ENCODE peak calls at places on chromosomes 12 and 14, in five cellular contexts. N is A549, B is SK-N-SH, Z is PC-3, F is HCT116. Q is an unnamed sample.

GRCh38 chr12:2177751-2178150 is 125.0 kb downstream of the CACNA1C start:
- DNase-seq in N (no peak), B (no peak), Z (no peak), F (no peak), Q (no peak)

GRCh38 chr12:121538699-121539061 is 42.1 kb downstream of the KDM2B start:
- DNase-seq in N (peak), B (no peak), Z (peak), F (peak), Q (no peak)

GRCh38 chr12:52865090-52865944 is 16.5 kb upstream of the KRT78 start:
- DNase-seq in N (peak), B (peak), Z (peak), F (peak), Q (peak)

GRCh38 chr12:98509063-98509462 is 6.3 kb upstream of the TMPO start:
- DNase-seq in N (no peak), B (no peak), Z (no peak), F (no peak), Q (no peak)

GRCh38 chr14:55843718-55844403 is 263.9 kb downstream of the KTN1 start:
- DNase-seq in N (no peak), B (no peak), Z (peak), F (no peak), Q (no peak)

GRCh38 chr12:80175307-80175930 is 76.1 kb downstream of the OTOGL start:
- DNase-seq in N (no peak), B (no peak), Z (peak), F (no peak), Q (no peak)

GRCh38 chr12:20423557-20423956 is 55.2 kb downstream of the PDE3A start:
- DNase-seq in N (no peak), B (no peak), Z (no peak), F (no peak), Q (no peak)

GRCh38 chr14:82710257-82710841 is 1176.7 kb upstream of the SEL1L start:
- DNase-seq in N (peak), B (peak), Z (peak), F (peak), Q (peak)

GRCh38 chr12:128356547-128356946 is 89.6 kb downstream of the TMEM132C start:
- DNase-seq in N (no peak), B (no peak), Z (no peak), F (no peak), Q (no peak)

GRCh38 chr12:25293596-25293995 is 42.9 kb upstream of the KRAS start:
- DNase-seq in N (no peak), B (no peak), Z (no peak), F (no peak), Q (no peak)

GRCh38 chr12:98868076-98868475 is 223.0 kb downstream of the APAF1 start:
- DNase-seq in N (no peak), B (no peak), Z (no peak), F (no peak), Q (no peak)

GRCh38 chr14:30620178-30620577 is 1.9 kb upstream of the SCFD1 start:
- DNase-seq in N (no peak), B (no peak), Z (peak), F (no peak), Q (no peak)

GRCh38 chr14:23605931-23606585 is 27.5 kb upstream of the JPH4 start:
- DNase-seq in N (no peak), B (no peak), Z (no peak), F (no peak), Q (no peak)

GRCh38 chr14:54922598-54922997 is 20.0 kb upstream of the GCH1 start:
- DNase-seq in N (no peak), B (peak), Z (no peak), F (no peak), Q (no peak)

GRCh38 chr14:94665121-94665520 is 52.9 kb downstream of the SERPINA3 start:
- DNase-seq in N (no peak), B (no peak), Z (no peak), F (no peak), Q (no peak)

GRCh38 chr12:57240926-57241555 is 9.9 kb downstream of the STAC3 start:
- DNase-seq in N (no peak), B (peak), Z (peak), F (no peak), Q (no peak)

GRCh38 chr12:132734206-132734605 is 23.6 kb downstream of the PGAM5 start:
- DNase-seq in N (no peak), B (peak), Z (no peak), F (no peak), Q (no peak)

GRCh38 chr12:75558262-75558661 is 46.9 kb upstream of the KRR1 start:
- DNase-seq in N (no peak), B (no peak), Z (no peak), F (no peak), Q (no peak)

GRCh38 chr12:31234955-31235867 is 90.7 kb downstream of the SINHCAF start:
- DNase-seq in N (peak), B (peak), Z (peak), F (peak), Q (peak)

GRCh38 chr14:74515891-74516412 is 22.4 kb downstream of the ISCA2 start:
- DNase-seq in N (no peak), B (no peak), Z (no peak), F (no peak), Q (no peak)

GRCh38 chr12:6267007-6267721 is 43.3 kb upstream of the PLEKHG6 start:
- DNase-seq in N (no peak), B (no peak), Z (peak), F (no peak), Q (no peak)

GRCh38 chr12:58668233-58668632 is 252.1 kb downstream of the LRIG3 start:
- DNase-seq in N (no peak), B (no peak), Z (no peak), F (no peak), Q (no peak)

GRCh38 chr14:59707778-59708635 is 131.4 kb upstream of the CCDC175 start:
- DNase-seq in N (no peak), B (peak), Z (peak), F (no peak), Q (no peak)

GRCh38 chr12:120241561-120242274 is 23.8 kb downstream of the PXN start:
- DNase-seq in N (no peak), B (no peak), Z (no peak), F (no peak), Q (no peak)

GRCh38 chr14:66043921-66044320 is 442.2 kb upstream of the CCDC196 start:
- DNase-seq in N (no peak), B (no peak), Z (no peak), F (no peak), Q (no peak)
- H3K4me2 ChIP-seq in N (no peak), B (no peak), Z (no peak), F (no peak), Q (no peak)

GRCh38 chr12:51264297-51264696 is 5.9 kb downstream of the SMAGP start:
- DNase-seq in N (no peak), B (no peak), Z (no peak), F (no peak), Q (no peak)

GRCh38 chr12:51270067-51270846 is at the start of gene SMAGP:
- DNase-seq in N (peak), B (peak), Z (peak), F (no peak), Q (peak)

GRCh38 chr12:51265024-51265423 is 5.2 kb downstream of the SMAGP start:
- DNase-seq in N (no peak), B (no peak), Z (no peak), F (no peak), Q (no peak)

GRCh38 chr12:51270847-51271518 is 768 bp upstream of the SMAGP start:
- DNase-seq in N (peak), B (no peak), Z (peak), F (peak), Q (no peak)

DNA sequence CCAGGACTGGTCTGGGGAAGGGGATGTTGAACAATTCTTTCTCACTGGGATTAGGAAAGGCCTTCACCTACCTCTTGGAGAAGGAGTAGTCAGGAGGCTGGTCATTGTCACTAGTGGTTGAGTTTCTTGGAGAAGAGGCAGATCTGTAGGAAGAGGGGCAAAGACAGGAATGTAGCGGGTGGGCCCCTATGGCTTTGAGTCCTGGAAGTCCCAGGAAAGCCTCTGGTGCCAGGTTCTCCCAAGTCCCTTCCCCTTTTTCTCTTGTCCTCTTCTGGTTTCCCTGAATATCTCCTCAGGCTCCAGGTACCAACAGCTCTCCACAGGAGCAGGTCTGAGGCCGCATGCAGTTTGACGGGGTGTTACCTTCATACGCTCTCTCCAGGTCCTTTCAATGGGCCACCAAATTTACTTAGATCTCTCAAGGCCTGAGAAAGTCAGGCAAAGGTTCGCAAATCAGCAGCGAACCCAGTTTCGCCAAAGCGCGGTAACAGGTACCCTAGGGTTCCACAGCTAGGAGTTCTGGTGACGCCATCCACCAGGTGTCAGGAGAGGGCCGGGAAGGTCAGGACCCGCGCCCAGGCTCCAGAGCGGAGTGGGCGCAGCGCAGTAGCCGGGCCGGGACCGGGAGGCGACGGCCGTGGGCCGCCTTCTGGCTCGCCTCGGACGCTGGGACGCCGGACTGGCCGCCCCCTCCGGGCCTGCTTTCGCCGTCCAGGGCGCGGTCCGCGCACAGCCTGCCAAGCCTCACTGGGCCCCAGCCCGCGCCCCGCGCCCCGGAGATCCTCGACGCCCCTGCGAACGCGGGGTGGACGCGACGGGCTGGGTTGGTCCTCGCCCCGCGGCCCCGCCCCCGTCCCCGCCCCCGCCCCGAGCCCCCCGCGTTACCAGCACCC is 795 bp downstream of the SMAGP start:
- DNase-seq in N (peak), B (peak), Z (peak), F (no peak), Q (peak)
- H3K4me2 ChIP-seq in N (peak), B (peak), Z (peak), F (peak), Q (peak)

DNA sequence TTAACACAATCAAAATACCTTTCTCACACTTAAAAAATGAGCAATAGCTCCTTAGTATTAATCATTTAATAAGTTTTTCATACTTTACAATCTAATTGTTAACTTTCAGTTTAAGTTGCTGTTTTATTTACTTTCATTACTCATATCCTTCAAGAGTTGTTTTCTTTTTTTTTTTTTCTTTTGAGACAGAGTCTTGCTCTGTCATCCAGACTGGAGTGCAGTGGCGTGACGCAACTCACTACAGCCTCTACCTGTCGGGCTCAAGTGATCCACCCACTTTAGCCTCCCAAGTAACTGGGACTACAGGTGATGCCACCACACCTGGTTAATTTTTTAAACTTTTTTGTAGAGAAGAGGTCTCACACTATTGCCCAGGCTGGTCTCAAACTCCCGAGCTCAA is 16.1 kb downstream of the ZBTB1 start:
- DNase-seq in N (no peak), B (no peak), Z (peak), F (no peak), Q (no peak)
- H3K4me2 ChIP-seq in N (peak), B (no peak), Z (peak), F (no peak), Q (no peak)

GRCh38 chr12:48969847-48970701 is 1.5 kb downstream of the WNT10B start:
- DNase-seq in N (no peak), B (peak), Z (no peak), F (no peak), Q (no peak)
- H3K4me2 ChIP-seq in N (no peak), B (peak), Z (peak), F (peak), Q (peak)